ENCODE peak calls at places on chromosomes 13 and 19, in five cellular contexts. One of them, this sample, is unnamed. For H3K4me1, the result is how much of the 10 kb centered on the place peaks cover.

GRCh38 chr19:47614559-47614958 is 5.6 kb downstream of the BICRA start:
- DNase-seq in heart left ventricle: no peak
- DNase-seq in thoracic aorta: no peak
- DNase-seq in left ventricle myocardium inferior: no peak
- DNase-seq in hepatocyte: no peak
- DNase-seq in this sample: no peak

GRCh38 chr13:46146898-46147297 is 35.1 kb downstream of the LCP1 start:
- DNase-seq in heart left ventricle: no peak
- DNase-seq in thoracic aorta: no peak
- DNase-seq in left ventricle myocardium inferior: no peak
- DNase-seq in hepatocyte: peak
- DNase-seq in this sample: no peak

GRCh38 chr13:108987488-108987887 is 358.1 kb downstream of the MYO16 start:
- DNase-seq in heart left ventricle: no peak
- DNase-seq in thoracic aorta: no peak
- DNase-seq in left ventricle myocardium inferior: no peak
- DNase-seq in hepatocyte: no peak
- DNase-seq in this sample: no peak

GRCh38 chr13:114208134-114208533 is 26.6 kb upstream of the CDC16 start:
- DNase-seq in heart left ventricle: no peak
- DNase-seq in thoracic aorta: no peak
- DNase-seq in left ventricle myocardium inferior: no peak
- DNase-seq in hepatocyte: no peak
- DNase-seq in this sample: no peak

GRCh38 chr13:108915095-108915633 is 285.8 kb downstream of the MYO16 start:
- DNase-seq in heart left ventricle: no peak
- DNase-seq in thoracic aorta: no peak
- DNase-seq in left ventricle myocardium inferior: no peak
- DNase-seq in hepatocyte: peak
- DNase-seq in this sample: no peak

GRCh38 chr13:26971990-26972888 is 199.4 kb downstream of the USP12 start:
- DNase-seq in heart left ventricle: peak
- DNase-seq in thoracic aorta: no peak
- DNase-seq in left ventricle myocardium inferior: no peak
- DNase-seq in hepatocyte: peak
- DNase-seq in this sample: no peak

GRCh38 chr19:45443462-45444317 is 20.0 kb upstream of the ERCC1 start:
- DNase-seq in heart left ventricle: peak
- DNase-seq in thoracic aorta: peak
- DNase-seq in left ventricle myocardium inferior: peak
- DNase-seq in hepatocyte: peak
- DNase-seq in this sample: peak

GRCh38 chr19:55635334-55635717 is 5.5 kb upstream of the ZNF580 start:
- DNase-seq in heart left ventricle: no peak
- DNase-seq in thoracic aorta: no peak
- DNase-seq in left ventricle myocardium inferior: no peak
- DNase-seq in hepatocyte: no peak
- DNase-seq in this sample: no peak

GRCh38 chr13:90615767-90616166 is 731.7 kb upstream of the MIR17HG start:
- DNase-seq in heart left ventricle: no peak
- DNase-seq in thoracic aorta: no peak
- DNase-seq in left ventricle myocardium inferior: no peak
- DNase-seq in hepatocyte: no peak
- DNase-seq in this sample: no peak

GRCh38 chr13:51801631-51802099 is 2.3 kb downstream of the DHRS12 start:
- DNase-seq in heart left ventricle: peak
- DNase-seq in thoracic aorta: peak
- DNase-seq in left ventricle myocardium inferior: peak
- DNase-seq in hepatocyte: no peak
- DNase-seq in this sample: peak

GRCh38 chr19:52635786-52636570 is 2.2 kb downstream of the ZNF83 start:
- DNase-seq in heart left ventricle: no peak
- DNase-seq in thoracic aorta: no peak
- DNase-seq in left ventricle myocardium inferior: no peak
- DNase-seq in hepatocyte: no peak
- DNase-seq in this sample: no peak

GRCh38 chr13:110274687-110275086 is 32.3 kb downstream of the COL4A1 start:
- DNase-seq in heart left ventricle: no peak
- DNase-seq in thoracic aorta: no peak
- DNase-seq in left ventricle myocardium inferior: no peak
- DNase-seq in hepatocyte: no peak
- DNase-seq in this sample: peak

GRCh38 chr13:110271313-110271712 is 35.6 kb downstream of the COL4A1 start:
- DNase-seq in heart left ventricle: no peak
- DNase-seq in thoracic aorta: no peak
- DNase-seq in left ventricle myocardium inferior: no peak
- DNase-seq in hepatocyte: no peak
- DNase-seq in this sample: peak

GRCh38 chr13:110273254-110273653 is 33.7 kb downstream of the COL4A1 start:
- DNase-seq in heart left ventricle: no peak
- DNase-seq in thoracic aorta: no peak
- DNase-seq in left ventricle myocardium inferior: no peak
- DNase-seq in hepatocyte: no peak
- DNase-seq in this sample: no peak

GRCh38 chr13:110272227-110272626 is 34.7 kb downstream of the COL4A1 start:
- DNase-seq in heart left ventricle: no peak
- DNase-seq in thoracic aorta: no peak
- DNase-seq in left ventricle myocardium inferior: no peak
- DNase-seq in hepatocyte: no peak
- DNase-seq in this sample: peak

DNA sequence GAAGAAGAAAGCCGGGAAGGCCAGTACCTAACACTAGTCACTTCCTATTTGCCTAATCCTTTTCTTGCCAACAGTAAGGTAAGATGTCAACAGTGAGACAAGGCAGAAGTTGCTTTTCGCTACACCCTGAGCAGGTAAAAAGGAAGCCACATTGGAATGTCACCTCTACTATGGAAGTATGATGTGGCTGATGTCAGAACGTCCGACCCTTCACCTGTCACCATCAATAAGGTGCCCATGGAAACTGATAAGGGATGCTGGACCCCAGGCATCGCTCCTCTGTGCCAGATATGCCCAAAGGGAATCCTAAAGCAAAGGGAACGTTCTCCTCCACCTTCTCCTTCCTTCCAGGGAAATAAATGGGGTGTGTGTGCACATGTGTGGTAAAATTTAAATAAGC is 34.3 kb downstream of the COL4A1 start:
- DNase-seq in heart left ventricle: no peak
- DNase-seq in thoracic aorta: no peak
- DNase-seq in left ventricle myocardium inferior: no peak
- DNase-seq in hepatocyte: no peak
- DNase-seq in this sample: no peak
- H3K4me1 ChIP-seq in heart left ventricle: under half
- H3K4me1 ChIP-seq in thoracic aorta: half or more
- H3K4me1 ChIP-seq in left ventricle myocardium inferior: half or more
- H3K4me1 ChIP-seq in hepatocyte: under half
- H3K4me1 ChIP-seq in this sample: under half

DNA sequence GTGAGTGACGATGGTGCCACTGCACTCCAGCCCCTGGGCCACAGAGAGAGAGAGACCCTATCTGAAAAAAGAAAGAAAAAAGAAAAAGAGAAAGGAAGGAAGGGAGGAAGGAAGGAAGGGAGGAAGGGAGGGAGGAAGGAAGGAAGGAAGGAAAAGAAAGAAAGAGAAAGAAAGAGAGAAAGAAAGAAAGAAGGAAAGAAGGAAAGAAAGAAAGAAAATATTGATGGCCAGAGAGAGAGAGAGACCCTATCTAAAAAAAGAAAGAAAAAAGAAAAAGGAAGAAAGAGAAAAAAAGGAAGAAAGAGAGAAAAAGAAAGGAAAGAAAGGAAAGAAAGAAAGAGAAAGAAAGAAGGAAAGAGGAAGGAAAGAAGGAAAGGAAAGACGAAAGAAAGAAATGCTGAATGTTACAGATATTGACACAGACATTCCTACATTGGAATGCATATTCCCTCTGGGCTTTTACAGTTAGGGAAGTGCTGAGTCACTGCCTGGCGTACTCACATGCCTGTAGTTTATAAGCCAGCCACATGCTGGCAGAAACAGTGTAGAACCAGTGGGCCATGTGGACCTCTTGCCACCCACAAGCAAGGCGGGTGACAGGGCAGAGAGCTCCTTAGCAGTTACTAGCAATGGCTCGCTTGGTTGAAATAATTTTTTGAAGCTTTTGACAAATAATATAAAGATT is 34.6 kb upstream of the SLC46A3 start:
- DNase-seq in heart left ventricle: peak
- DNase-seq in thoracic aorta: peak
- DNase-seq in left ventricle myocardium inferior: peak
- DNase-seq in hepatocyte: peak
- DNase-seq in this sample: peak
- H3K27ac ChIP-seq in heart left ventricle: peak
- H3K27ac ChIP-seq in thoracic aorta: peak
- H3K27ac ChIP-seq in left ventricle myocardium inferior: peak
- H3K27ac ChIP-seq in hepatocyte: peak
- H3K27ac ChIP-seq in this sample: peak

DNA sequence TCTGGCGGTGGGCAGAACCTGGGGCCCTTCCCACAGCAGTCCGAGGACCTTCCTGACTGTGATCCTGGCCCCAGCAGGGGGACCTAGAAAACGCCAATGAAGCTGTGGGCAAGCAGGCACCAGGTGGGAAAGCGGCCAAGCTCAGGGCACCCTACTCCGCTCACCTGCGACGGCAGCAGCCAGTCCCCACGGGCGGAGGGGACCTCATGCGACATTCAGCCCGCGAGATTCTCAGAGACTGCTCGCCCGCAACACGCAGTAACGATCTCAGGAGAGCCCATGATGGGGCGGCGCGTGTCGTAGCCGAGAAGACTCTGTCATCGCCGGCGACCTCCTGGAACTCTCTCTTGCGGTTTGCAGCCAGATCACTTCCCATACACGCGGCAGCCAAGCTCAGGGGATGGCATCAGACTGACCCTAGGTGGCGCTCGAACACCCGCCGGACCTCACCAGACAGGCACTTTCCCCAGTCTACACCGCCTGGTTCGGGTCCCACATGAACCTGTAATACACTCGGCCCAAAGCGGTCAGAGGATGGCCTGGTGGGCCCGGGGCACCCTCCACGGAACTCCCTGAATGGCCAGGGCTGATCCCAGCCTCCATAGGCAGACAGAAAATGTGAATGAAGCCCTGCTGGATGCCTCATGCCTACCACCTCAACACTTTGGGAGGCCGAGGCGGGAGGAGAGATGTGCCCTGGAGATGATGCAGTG is 26.5 kb downstream of the MAN2B1 start:
- DNase-seq in heart left ventricle: peak
- DNase-seq in thoracic aorta: peak
- DNase-seq in left ventricle myocardium inferior: peak
- DNase-seq in hepatocyte: peak
- DNase-seq in this sample: peak
- TF ChIP-seq CTCF in heart left ventricle: peak
- TF ChIP-seq CTCF in thoracic aorta: peak
- TF ChIP-seq CTCF in left ventricle myocardium inferior: peak
- TF ChIP-seq CTCF in hepatocyte: peak
- TF ChIP-seq CTCF in this sample: peak

DNA sequence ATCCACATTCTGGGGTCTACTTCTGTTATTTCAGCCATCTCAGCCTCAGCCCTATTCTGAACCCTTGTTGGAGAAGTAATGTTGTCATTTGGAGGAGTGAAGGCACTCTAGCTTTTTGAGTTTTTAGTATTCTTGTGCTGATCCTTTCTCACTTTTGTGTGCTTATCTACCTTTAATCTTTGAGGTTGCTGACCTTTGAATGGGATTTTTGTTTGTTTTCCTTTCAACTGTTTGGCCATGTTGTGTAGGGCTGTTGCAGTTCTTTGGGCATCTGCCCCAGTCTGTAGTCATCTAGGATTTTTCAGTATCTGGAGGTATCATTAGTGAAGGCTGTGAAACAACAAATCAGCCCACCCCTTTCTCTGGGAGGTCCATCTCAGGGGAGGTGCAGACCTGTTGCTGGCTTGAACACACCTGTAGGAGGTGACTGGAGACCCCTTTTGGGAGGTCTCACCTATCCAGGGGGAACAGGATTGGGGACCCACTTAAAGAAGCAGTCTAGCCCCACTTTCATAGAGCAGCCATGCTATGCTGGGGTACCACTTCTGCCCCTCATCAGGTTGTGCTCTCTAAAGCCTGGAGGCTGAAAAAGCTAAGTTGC is 1391.4 kb downstream of the UQCRFS1 start:
- DNase-seq in heart left ventricle: no peak
- DNase-seq in thoracic aorta: no peak
- DNase-seq in left ventricle myocardium inferior: no peak
- DNase-seq in hepatocyte: no peak
- DNase-seq in this sample: no peak
- H3K4me1 ChIP-seq in heart left ventricle: under half
- H3K4me1 ChIP-seq in thoracic aorta: under half
- H3K4me1 ChIP-seq in left ventricle myocardium inferior: under half
- H3K4me1 ChIP-seq in hepatocyte: under half
- H3K4me1 ChIP-seq in this sample: under half

This sample was measured in right atrium auricular region.